ENCODE peak calls at places on chromosome 15, in eight cellular contexts. One of them, this sample, is unnamed.

GRCh38 chr15:74978077-74978476 is 17.3 kb upstream of the SCAMP5 start:
- DNase-seq in lower lobe of right lung: no peak
- DNase-seq in stimulated activated CD4-positive, alpha-beta T cell treated with anti-CD3 and anti-CD28 coated beads, Interleukin-1b, Interleukin-23, amount 100 ng/mL, for 24 hours: no peak
- DNase-seq in lung: no peak
- DNase-seq in foreskin keratinocyte: no peak
- DNase-seq in RWPE1: no peak
- DNase-seq in aorta: peak; percentile 14
- DNase-seq in NCI-H2107: no peak
- DNase-seq in this sample: no peak

GRCh38 chr15:81321667-81322066 is 2.3 kb downstream of the STARD5 start:
- DNase-seq in lower lobe of right lung: no peak
- DNase-seq in stimulated activated CD4-positive, alpha-beta T cell treated with anti-CD3 and anti-CD28 coated beads, Interleukin-1b, Interleukin-23, amount 100 ng/mL, for 24 hours: no peak
- DNase-seq in RWPE1: no peak
- DNase-seq in foreskin keratinocyte: no peak
- DNase-seq in NCI-H2107: no peak
- DNase-seq in lung: no peak
- DNase-seq in aorta: no peak
- DNase-seq in this sample: no peak

GRCh38 chr15:98751767-98752166 is 103.4 kb downstream of the IGF1R start:
- DNase-seq in RWPE1: no peak
- DNase-seq in stimulated activated CD4-positive, alpha-beta T cell treated with anti-CD3 and anti-CD28 coated beads, Interleukin-1b, Interleukin-23, amount 100 ng/mL, for 24 hours: no peak
- DNase-seq in lung: no peak
- DNase-seq in lower lobe of right lung: no peak
- DNase-seq in foreskin keratinocyte: no peak
- DNase-seq in NCI-H2107: no peak
- DNase-seq in aorta: no peak
- DNase-seq in this sample: no peak

GRCh38 chr15:68552773-68553172 is 26.0 kb upstream of the CORO2B start:
- DNase-seq in RWPE1: no peak
- DNase-seq in lung: peak; percentile 27
- DNase-seq in stimulated activated CD4-positive, alpha-beta T cell treated with anti-CD3 and anti-CD28 coated beads, Interleukin-1b, Interleukin-23, amount 100 ng/mL, for 24 hours: no peak
- DNase-seq in aorta: no peak
- DNase-seq in foreskin keratinocyte: no peak
- DNase-seq in lower lobe of right lung: no peak
- DNase-seq in NCI-H2107: no peak
- DNase-seq in this sample: peak; percentile 11

GRCh38 chr15:37289109-37289765 is 188.9 kb upstream of the MEIS2 start:
- DNase-seq in NCI-H2107: no peak
- DNase-seq in foreskin keratinocyte: no peak
- DNase-seq in stimulated activated CD4-positive, alpha-beta T cell treated with anti-CD3 and anti-CD28 coated beads, Interleukin-1b, Interleukin-23, amount 100 ng/mL, for 24 hours: no peak
- DNase-seq in aorta: no peak
- DNase-seq in RWPE1: no peak
- DNase-seq in lung: no peak
- DNase-seq in lower lobe of right lung: no peak
- DNase-seq in this sample: peak; percentile 3

GRCh38 chr15:36161781-36162212 is 417.6 kb upstream of the CDIN1 start:
- DNase-seq in stimulated activated CD4-positive, alpha-beta T cell treated with anti-CD3 and anti-CD28 coated beads, Interleukin-1b, Interleukin-23, amount 100 ng/mL, for 24 hours: no peak
- DNase-seq in aorta: no peak
- DNase-seq in foreskin keratinocyte: peak; percentile 17
- DNase-seq in lower lobe of right lung: no peak
- DNase-seq in RWPE1: no peak
- DNase-seq in NCI-H2107: no peak
- DNase-seq in lung: no peak
- DNase-seq in this sample: peak; percentile 16

GRCh38 chr15:36666228-36666627 is 86.8 kb downstream of the CDIN1 start:
- DNase-seq in aorta: no peak
- DNase-seq in foreskin keratinocyte: no peak
- DNase-seq in NCI-H2107: no peak
- DNase-seq in lower lobe of right lung: no peak
- DNase-seq in stimulated activated CD4-positive, alpha-beta T cell treated with anti-CD3 and anti-CD28 coated beads, Interleukin-1b, Interleukin-23, amount 100 ng/mL, for 24 hours: no peak
- DNase-seq in lung: no peak
- DNase-seq in RWPE1: no peak
- DNase-seq in this sample: no peak

GRCh38 chr15:100670505-100671021 is 68.2 kb downstream of the ASB7 start:
- DNase-seq in NCI-H2107: peak; percentile 20
- DNase-seq in stimulated activated CD4-positive, alpha-beta T cell treated with anti-CD3 and anti-CD28 coated beads, Interleukin-1b, Interleukin-23, amount 100 ng/mL, for 24 hours: no peak
- DNase-seq in lower lobe of right lung: no peak
- DNase-seq in RWPE1: no peak
- DNase-seq in lung: no peak
- DNase-seq in aorta: no peak
- DNase-seq in foreskin keratinocyte: no peak
- DNase-seq in this sample: no peak

GRCh38 chr15:91471410-91471993 is 371.4 kb downstream of the SV2B start:
- DNase-seq in stimulated activated CD4-positive, alpha-beta T cell treated with anti-CD3 and anti-CD28 coated beads, Interleukin-1b, Interleukin-23, amount 100 ng/mL, for 24 hours: no peak
- DNase-seq in NCI-H2107: no peak
- DNase-seq in aorta: no peak
- DNase-seq in lower lobe of right lung: no peak
- DNase-seq in RWPE1: no peak
- DNase-seq in lung: no peak
- DNase-seq in foreskin keratinocyte: no peak
- DNase-seq in this sample: no peak

GRCh38 chr15:62453356-62453755 is 288.3 kb upstream of the C2CD4B start:
- DNase-seq in stimulated activated CD4-positive, alpha-beta T cell treated with anti-CD3 and anti-CD28 coated beads, Interleukin-1b, Interleukin-23, amount 100 ng/mL, for 24 hours: no peak
- DNase-seq in lung: no peak
- DNase-seq in RWPE1: no peak
- DNase-seq in aorta: no peak
- DNase-seq in foreskin keratinocyte: peak; percentile 15
- DNase-seq in NCI-H2107: peak; percentile 36
- DNase-seq in lower lobe of right lung: no peak
- DNase-seq in this sample: peak; percentile 94

GRCh38 chr15:69394556-69395282 is 19.4 kb upstream of the KIF23 start:
- DNase-seq in NCI-H2107: no peak
- DNase-seq in aorta: peak; percentile 95
- DNase-seq in stimulated activated CD4-positive, alpha-beta T cell treated with anti-CD3 and anti-CD28 coated beads, Interleukin-1b, Interleukin-23, amount 100 ng/mL, for 24 hours: peak; percentile 79
- DNase-seq in RWPE1: peak; percentile 81
- DNase-seq in lower lobe of right lung: peak; percentile 87
- DNase-seq in foreskin keratinocyte: no peak
- DNase-seq in lung: peak; percentile 78
- DNase-seq in this sample: peak; percentile 77

GRCh38 chr15:60135961-60136360 is 131.8 kb downstream of the FOXB1 start:
- DNase-seq in NCI-H2107: no peak
- DNase-seq in stimulated activated CD4-positive, alpha-beta T cell treated with anti-CD3 and anti-CD28 coated beads, Interleukin-1b, Interleukin-23, amount 100 ng/mL, for 24 hours: no peak
- DNase-seq in lower lobe of right lung: no peak
- DNase-seq in foreskin keratinocyte: no peak
- DNase-seq in lung: no peak
- DNase-seq in RWPE1: no peak
- DNase-seq in aorta: no peak
- DNase-seq in this sample: no peak

GRCh38 chr15:74041311-74041756 is 41.0 kb downstream of the GOLGA6A start:
- DNase-seq in RWPE1: no peak
- DNase-seq in lung: no peak
- DNase-seq in NCI-H2107: no peak
- DNase-seq in stimulated activated CD4-positive, alpha-beta T cell treated with anti-CD3 and anti-CD28 coated beads, Interleukin-1b, Interleukin-23, amount 100 ng/mL, for 24 hours: no peak
- DNase-seq in lower lobe of right lung: no peak
- DNase-seq in aorta: peak; percentile 70
- DNase-seq in foreskin keratinocyte: no peak
- DNase-seq in this sample: no peak

GRCh38 chr15:76165951-76166350 is 106.2 kb downstream of the TMEM266 start:
- DNase-seq in NCI-H2107: no peak
- DNase-seq in RWPE1: no peak
- DNase-seq in aorta: no peak
- DNase-seq in lower lobe of right lung: no peak
- DNase-seq in stimulated activated CD4-positive, alpha-beta T cell treated with anti-CD3 and anti-CD28 coated beads, Interleukin-1b, Interleukin-23, amount 100 ng/mL, for 24 hours: no peak
- DNase-seq in foreskin keratinocyte: no peak
- DNase-seq in lung: no peak
- DNase-seq in this sample: no peak

GRCh38 chr15:40892449-40893012 is 1.7 kb upstream of the VPS18 start:
- DNase-seq in aorta: no peak
- DNase-seq in NCI-H2107: no peak
- DNase-seq in stimulated activated CD4-positive, alpha-beta T cell treated with anti-CD3 and anti-CD28 coated beads, Interleukin-1b, Interleukin-23, amount 100 ng/mL, for 24 hours: no peak
- DNase-seq in lower lobe of right lung: no peak
- DNase-seq in foreskin keratinocyte: no peak
- DNase-seq in lung: no peak
- DNase-seq in RWPE1: no peak
- DNase-seq in this sample: no peak

GRCh38 chr15:36428102-36428845 is 151.2 kb upstream of the CDIN1 start:
- DNase-seq in lower lobe of right lung: no peak
- DNase-seq in foreskin keratinocyte: peak; percentile 99
- DNase-seq in lung: no peak
- DNase-seq in aorta: no peak
- DNase-seq in stimulated activated CD4-positive, alpha-beta T cell treated with anti-CD3 and anti-CD28 coated beads, Interleukin-1b, Interleukin-23, amount 100 ng/mL, for 24 hours: no peak
- DNase-seq in NCI-H2107: no peak
- DNase-seq in RWPE1: peak; percentile 90
- DNase-seq in this sample: peak; percentile 100

GRCh38 chr15:66935121-66935520 is 130.3 kb upstream of the SMAD3 start:
- DNase-seq in NCI-H2107: no peak
- DNase-seq in stimulated activated CD4-positive, alpha-beta T cell treated with anti-CD3 and anti-CD28 coated beads, Interleukin-1b, Interleukin-23, amount 100 ng/mL, for 24 hours: no peak
- DNase-seq in aorta: no peak
- DNase-seq in RWPE1: no peak
- DNase-seq in foreskin keratinocyte: no peak
- DNase-seq in lower lobe of right lung: no peak
- DNase-seq in lung: no peak
- DNase-seq in this sample: no peak

GRCh38 chr15:101480613-101481380 is 8.7 kb downstream of the PCSK6 start:
- DNase-seq in lower lobe of right lung: no peak
- DNase-seq in aorta: no peak
- DNase-seq in lung: no peak
- DNase-seq in RWPE1: no peak
- DNase-seq in foreskin keratinocyte: no peak
- DNase-seq in NCI-H2107: no peak
- DNase-seq in stimulated activated CD4-positive, alpha-beta T cell treated with anti-CD3 and anti-CD28 coated beads, Interleukin-1b, Interleukin-23, amount 100 ng/mL, for 24 hours: no peak
- DNase-seq in this sample: no peak

GRCh38 chr15:90388462-90389182 is 580 bp downstream of the IQGAP1 start:
- DNase-seq in aorta: peak; percentile 93
- DNase-seq in lower lobe of right lung: peak; percentile 87
- DNase-seq in stimulated activated CD4-positive, alpha-beta T cell treated with anti-CD3 and anti-CD28 coated beads, Interleukin-1b, Interleukin-23, amount 100 ng/mL, for 24 hours: peak; percentile 20
- DNase-seq in lung: peak; percentile 72
- DNase-seq in foreskin keratinocyte: no peak
- DNase-seq in NCI-H2107: no peak
- DNase-seq in RWPE1: peak; percentile 63
- DNase-seq in this sample: peak; percentile 67

GRCh38 chr15:99755692-99756409 is 22.6 kb upstream of the LYSMD4 start:
- DNase-seq in lung: no peak
- DNase-seq in RWPE1: peak; percentile 69
- DNase-seq in lower lobe of right lung: peak; percentile 57
- DNase-seq in foreskin keratinocyte: no peak
- DNase-seq in NCI-H2107: no peak
- DNase-seq in aorta: no peak
- DNase-seq in stimulated activated CD4-positive, alpha-beta T cell treated with anti-CD3 and anti-CD28 coated beads, Interleukin-1b, Interleukin-23, amount 100 ng/mL, for 24 hours: no peak
- DNase-seq in this sample: peak; percentile 83

GRCh38 chr15:61480863-61481262 is 251.8 kb upstream of the RORA start:
- DNase-seq in lower lobe of right lung: no peak
- DNase-seq in NCI-H2107: no peak
- DNase-seq in lung: no peak
- DNase-seq in foreskin keratinocyte: no peak
- DNase-seq in stimulated activated CD4-positive, alpha-beta T cell treated with anti-CD3 and anti-CD28 coated beads, Interleukin-1b, Interleukin-23, amount 100 ng/mL, for 24 hours: no peak
- DNase-seq in aorta: no peak
- DNase-seq in RWPE1: no peak
- DNase-seq in this sample: no peak

GRCh38 chr15:76376029-76376428 is 39.5 kb downstream of the ISL2 start:
- DNase-seq in lower lobe of right lung: no peak
- DNase-seq in RWPE1: no peak
- DNase-seq in stimulated activated CD4-positive, alpha-beta T cell treated with anti-CD3 and anti-CD28 coated beads, Interleukin-1b, Interleukin-23, amount 100 ng/mL, for 24 hours: no peak
- DNase-seq in aorta: no peak
- DNase-seq in foreskin keratinocyte: no peak
- DNase-seq in NCI-H2107: no peak
- DNase-seq in lung: peak; percentile 30
- DNase-seq in this sample: no peak

GRCh38 chr15:101514318-101514717 is 24.8 kb upstream of the PCSK6 start:
- DNase-seq in foreskin keratinocyte: no peak
- DNase-seq in lower lobe of right lung: no peak
- DNase-seq in stimulated activated CD4-positive, alpha-beta T cell treated with anti-CD3 and anti-CD28 coated beads, Interleukin-1b, Interleukin-23, amount 100 ng/mL, for 24 hours: no peak
- DNase-seq in NCI-H2107: no peak
- DNase-seq in RWPE1: no peak
- DNase-seq in aorta: no peak
- DNase-seq in lung: no peak
- DNase-seq in this sample: no peak

GRCh38 chr15:96052572-96053038 is 277.9 kb upstream of the NR2F2 start:
- DNase-seq in lung: no peak
- DNase-seq in RWPE1: no peak
- DNase-seq in lower lobe of right lung: no peak
- DNase-seq in NCI-H2107: no peak
- DNase-seq in aorta: no peak
- DNase-seq in stimulated activated CD4-positive, alpha-beta T cell treated with anti-CD3 and anti-CD28 coated beads, Interleukin-1b, Interleukin-23, amount 100 ng/mL, for 24 hours: no peak
- DNase-seq in foreskin keratinocyte: no peak
- DNase-seq in this sample: no peak

GRCh38 chr15:49286649-49287394 is 116.8 kb downstream of the GALK2 start:
- DNase-seq in RWPE1: no peak
- DNase-seq in lung: no peak
- DNase-seq in aorta: no peak
- DNase-seq in NCI-H2107: no peak
- DNase-seq in foreskin keratinocyte: no peak
- DNase-seq in lower lobe of right lung: no peak
- DNase-seq in stimulated activated CD4-positive, alpha-beta T cell treated with anti-CD3 and anti-CD28 coated beads, Interleukin-1b, Interleukin-23, amount 100 ng/mL, for 24 hours: no peak
- DNase-seq in this sample: no peak

GRCh38 chr15:21261396-21261964 is 178.8 kb downstream of the POTEB3 start:
- DNase-seq in foreskin keratinocyte: no peak
- DNase-seq in aorta: peak; percentile 79
- DNase-seq in NCI-H2107: no peak
- DNase-seq in stimulated activated CD4-positive, alpha-beta T cell treated with anti-CD3 and anti-CD28 coated beads, Interleukin-1b, Interleukin-23, amount 100 ng/mL, for 24 hours: no peak
- DNase-seq in lower lobe of right lung: peak; percentile 56
- DNase-seq in lung: no peak
- DNase-seq in RWPE1: no peak
- DNase-seq in this sample: no peak

This sample was measured in myocyte.